ENCODE peak calls at places on chromosomes 1 and 21, in seven cellular contexts. K is Panc1, H is NCI-H510A treated with DMSO at 0.1 percent for 48 hours, U is anterior cingulate cortex, Q is tibial artery, Z is WTC11, A is nucleus accumbens. X is an unnamed sample.

GRCh38 chr1:99737016-99737415 is 29.4 kb downstream of the FRRS1 start:
- DNase-seq in Q (no peak), U (no peak), A (peak; percentile 8), K (no peak), Z (peak; percentile 20), H (peak; percentile 10), X (peak; percentile 65)

GRCh38 chr1:30088594-30089556 is 634.5 kb downstream of the MATN1 start:
- DNase-seq in Q (no peak), K (no peak), Z (no peak), U (no peak), H (peak; percentile 88), A (no peak), X (peak; percentile 93)

GRCh38 chr1:19969898-19970660 is 9.3 kb downstream of the PLA2G2A start:
- DNase-seq in K (no peak), Q (no peak), H (no peak), A (no peak), Z (no peak), U (no peak), X (no peak)

GRCh38 chr21:39564200-39564599 is 48.5 kb upstream of the B3GALT5 start:
- DNase-seq in H (no peak), Z (no peak), A (peak; percentile 11), U (peak; percentile 20), K (no peak), Q (no peak), X (no peak)

GRCh38 chr1:156499194-156499702 is 1.3 kb downstream of the MEF2D start:
- DNase-seq in U (no peak), A (no peak), H (no peak), Q (peak; percentile 68), K (no peak), Z (no peak), X (no peak)

GRCh38 chr21:43352568-43353281 is 74.2 kb downstream of the SIK1 start:
- DNase-seq in U (no peak), A (no peak), Z (no peak), H (no peak), K (no peak), Q (no peak), X (no peak)

GRCh38 chr1:232568331-232568852 is 61.5 kb downstream of the SIPA1L2 start:
- DNase-seq in U (no peak), A (peak; percentile 20), K (no peak), H (no peak), Q (no peak), Z (no peak), X (no peak)

GRCh38 chr21:43690346-43690745 is 28.6 kb upstream of the PDXK start:
- DNase-seq in Z (no peak), A (no peak), H (no peak), U (no peak), K (no peak), Q (no peak), X (no peak)

GRCh38 chr1:244012232-244012631 is 38.9 kb upstream of the ZBTB18 start:
- DNase-seq in U (no peak), H (no peak), A (no peak), K (no peak), Q (no peak), Z (no peak), X (peak; percentile 81)

GRCh38 chr1:247561711-247562110 is 12.8 kb downstream of the GCSAML start:
- DNase-seq in U (no peak), K (no peak), Q (no peak), A (no peak), H (no peak), Z (no peak), X (no peak)

GRCh38 chr1:99685516-99686180 is 39.7 kb downstream of the PALMD start:
- DNase-seq in Z (peak; percentile 64), K (peak; percentile 38), H (peak; percentile 47), U (peak; percentile 6), A (peak; percentile 39), Q (peak; percentile 83), X (peak; percentile 78)

GRCh38 chr1:227731241-227731677 is 3.8 kb downstream of the JMJD4 start:
- DNase-seq in U (no peak), K (no peak), A (no peak), Q (no peak), Z (no peak), H (no peak), X (no peak)

GRCh38 chr1:234368320-234369032 is 4.8 kb upstream of the COA6 start:
- DNase-seq in Z (no peak), K (no peak), Q (no peak), H (no peak), A (peak; percentile 30), U (no peak), X (no peak)

GRCh38 chr1:94980049-94980908 is 53.4 kb upstream of the CNN3 start:
- DNase-seq in U (no peak), A (no peak), Z (no peak), Q (no peak), K (no peak), H (no peak), X (no peak)

GRCh38 chr1:22228505-22228911 is 85.6 kb upstream of the WNT4 start:
- DNase-seq in A (no peak), H (no peak), Z (no peak), K (no peak), U (no peak), Q (no peak), X (peak; percentile 14)

GRCh38 chr1:26409191-26409751 is 1.3 kb upstream of the LIN28A start:
- DNase-seq in H (no peak), A (no peak), Z (peak; percentile 88), U (no peak), Q (peak; percentile 42), K (no peak), X (peak; percentile 37)

X was measured in cardiac muscle cell.